ENCODE peak calls at places on chromosomes 5 and 9, in four cellular contexts. K is HCT116, B is pulmonary artery endothelial cell, Y is fibroblast of mammary gland. C is an unnamed sample.

GRCh38 chr5:85395526-85395925 is 1010.8 kb upstream of the EDIL3 start:
- DNase-seq in K (no peak), B (no peak), Y (no peak), C (no peak)

GRCh38 chr9:92325991-92326500 is 293 bp downstream of the CENPP start:
- DNase-seq in K (no peak), B (no peak), Y (peak; percentile 15), C (no peak)

GRCh38 chr9:133137451-133138231 is 16.6 kb upstream of the RALGDS start:
- DNase-seq in K (no peak), B (no peak), Y (no peak), C (no peak)

GRCh38 chr5:158910782-158911692 is 188.7 kb downstream of the EBF1 start:
- DNase-seq in K (no peak), B (no peak), Y (peak; percentile 76), C (no peak)

GRCh38 chr9:116271991-116272390 is 118.4 kb downstream of the PAPPA start:
- DNase-seq in K (no peak), B (no peak), Y (no peak), C (no peak)

GRCh38 chr9:76200315-76200714 is 193.9 kb downstream of the RFK start:
- DNase-seq in K (no peak), B (no peak), Y (no peak), C (no peak)

GRCh38 chr5:170046221-170046620 is 59.5 kb upstream of the FOXI1 start:
- DNase-seq in K (no peak), B (no peak), Y (no peak), C (no peak)

GRCh38 chr9:89466451-89467277 is 31.2 kb downstream of the SEMA4D start:
- DNase-seq in K (no peak), B (no peak), Y (no peak), C (peak; percentile 53)

GRCh38 chr5:175357995-175358394 is 86.0 kb downstream of the DRD1 start:
- DNase-seq in K (no peak), B (no peak), Y (no peak), C (no peak)

GRCh38 chr9:121434946-121435345 is 64.7 kb downstream of the GGTA1 start:
- DNase-seq in K (no peak), B (no peak), Y (peak; percentile 79), C (no peak)

GRCh38 chr5:81808106-81808505 is 57.2 kb upstream of the SSBP2 start:
- DNase-seq in K (no peak), B (no peak), Y (no peak), C (no peak)

GRCh38 chr5:154193176-154193575 is 2.6 kb downstream of the GALNT10 start:
- DNase-seq in K (no peak), B (no peak), Y (no peak), C (no peak)

GRCh38 chr9:101893661-101894646 is 155.5 kb upstream of the GRIN3A start:
- DNase-seq in K (no peak), B (no peak), Y (no peak), C (no peak)

GRCh38 chr9:21252727-21253547 is 13.1 kb upstream of the IFNA14 start:
- DNase-seq in K (peak; percentile 38), B (peak; percentile 41), Y (peak; percentile 26), C (peak; percentile 20)

GRCh38 chr5:169139381-169140125 is 161.4 kb downstream of the SLIT3 start:
- DNase-seq in K (no peak), B (no peak), Y (no peak), C (no peak)

GRCh38 chr5:43769576-43770352 is 166.8 kb downstream of the NNT start:
- DNase-seq in K (no peak), B (peak; percentile 41), Y (peak; percentile 96), C (no peak)

GRCh38 chr9:112664541-112664940 is 53.4 kb downstream of the INIP start:
- DNase-seq in K (no peak), B (no peak), Y (no peak), C (no peak)

GRCh38 chr5:40570408-40571129 is 109.1 kb upstream of the PTGER4 start:
- DNase-seq in K (no peak), B (peak; percentile 50), Y (peak; percentile 95), C (peak; percentile 16)

GRCh38 chr5:82351754-82352145 is 73.6 kb upstream of the RPS23 start:
- DNase-seq in K (peak; percentile 61), B (peak; percentile 39), Y (peak; percentile 85), C (peak; percentile 34)

GRCh38 chr5:52776116-52776515 is 11.6 kb upstream of the ITGA1 start:
- DNase-seq in K (no peak), B (no peak), Y (no peak), C (peak; percentile 70)

GRCh38 chr5:100562821-100563220 is 27.6 kb downstream of the FAM174A start:
- DNase-seq in K (no peak), B (no peak), Y (no peak), C (no peak)

GRCh38 chr9:26264709-26265601 is 586.7 kb upstream of the TUSC1 start:
- DNase-seq in K (no peak), B (no peak), Y (peak; percentile 92), C (no peak)

GRCh38 chr5:141944086-141944485 is 13.9 kb downstream of the PCDH12 start:
- DNase-seq in K (no peak), B (no peak), Y (no peak), C (no peak)

GRCh38 chr9:69444791-69445190 is 119.8 kb downstream of the ENTREP1 start:
- DNase-seq in K (no peak), B (no peak), Y (no peak), C (no peak)

GRCh38 chr5:168404366-168404765 is 81.9 kb upstream of the RARS1 start:
- DNase-seq in K (no peak), B (no peak), Y (peak; percentile 91), C (no peak)

GRCh38 chr5:119220576-119221197 is 135.1 kb upstream of the TNFAIP8 start:
- DNase-seq in K (no peak), B (no peak), Y (no peak), C (no peak)

GRCh38 chr5:125683669-125684068 is 739.5 kb upstream of the GRAMD2B start:
- DNase-seq in K (no peak), B (no peak), Y (no peak), C (no peak)

C was measured in immature natural killer cell.